ENCODE peak calls at places on chromosomes 13 and 19, in six cellular contexts. E is PC-3, T is BJ, Q is esophagus squamous epithelium, I is colonic mucosa, A is right atrium auricular region. M is an unnamed sample.
A peak's percentile ranks its signal among the peaks of the same experiment; 100 is the strongest.

GRCh38 chr13:41608779-41609178 is 151.4 kb downstream of the RGCC start:
- DNase-seq in Q (no peak), A (no peak), I (no peak), E (no peak), T (no peak), M (no peak)

GRCh38 chr19:10420444-10421239 is at the start of gene PDE4A:
- DNase-seq in T (no peak), E (peak; percentile 33), I (no peak), Q (no peak), A (no peak), M (no peak)

GRCh38 chr13:91105270-91105669 is 242.2 kb upstream of the MIR17HG start:
- DNase-seq in I (no peak), A (no peak), Q (no peak), E (no peak), T (no peak), M (no peak)

GRCh38 chr19:17479325-17479791 is 9.0 kb downstream of the SLC27A1 start:
- DNase-seq in A (no peak), T (no peak), I (no peak), E (no peak), Q (no peak), M (no peak)

GRCh38 chr13:34246511-34246910 is 428.6 kb downstream of the RFC3 start:
- DNase-seq in I (no peak), T (no peak), E (peak; percentile 74), A (no peak), Q (no peak), M (peak; percentile 89)

GRCh38 chr19:46821512-46822359 is 28.9 kb downstream of the AP2S1 start:
- DNase-seq in A (no peak), Q (no peak), T (no peak), E (no peak), I (peak; percentile 58), M (no peak)

GRCh38 chr13:39965309-39965708 is 309.8 kb downstream of the COG6 start:
- DNase-seq in A (no peak), I (no peak), T (no peak), E (no peak), Q (no peak), M (no peak)

GRCh38 chr19:47609885-47610545 is 1.1 kb downstream of the BICRA start:
- DNase-seq in I (peak; percentile 70), E (peak; percentile 15), Q (no peak), A (no peak), T (no peak), M (no peak)

GRCh38 chr19:35299523-35300339 is 7.8 kb downstream of the MAG start:
- DNase-seq in I (no peak), Q (no peak), A (no peak), E (no peak), T (no peak), M (no peak)

GRCh38 chr13:25262261-25262660 is 25.0 kb downstream of the MTMR6 start:
- DNase-seq in E (no peak), Q (no peak), A (no peak), T (no peak), I (no peak), M (no peak)

GRCh38 chr13:24050292-24050711 is 110.2 kb upstream of the SPATA13 start:
- DNase-seq in E (peak; percentile 84), Q (no peak), I (no peak), A (no peak), T (no peak), M (peak; percentile 80)

GRCh38 chr13:26621731-26622401 is 64.4 kb downstream of the WASF3 start:
- DNase-seq in E (no peak), A (no peak), T (no peak), Q (no peak), I (peak; percentile 41), M (no peak)

GRCh38 chr19:17405250-17406038 is at the start of gene BST2:
- DNase-seq in Q (no peak), T (no peak), E (no peak), A (no peak), I (peak; percentile 38), M (no peak)

GRCh38 chr13:40148103-40148502 is 492.6 kb downstream of the COG6 start:
- DNase-seq in I (no peak), Q (no peak), E (no peak), A (no peak), T (no peak), M (no peak)

GRCh38 chr13:113211774-113212173 is 2.4 kb downstream of the CUL4A start:
- DNase-seq in E (peak; percentile 19), Q (no peak), A (no peak), I (no peak), T (no peak), M (no peak)

GRCh38 chr13:31242342-31242741 is 42.6 kb downstream of the B3GLCT start:
- DNase-seq in A (no peak), I (no peak), Q (no peak), E (no peak), T (peak; percentile 13), M (peak; percentile 8)

GRCh38 chr19:41872775-41873647 is 4.1 kb upstream of the CD79A start:
- DNase-seq in E (peak; percentile 75), Q (no peak), A (no peak), I (peak; percentile 89), T (no peak), M (peak; percentile 72)

GRCh38 chr19:41870401-41870873 is 6.6 kb upstream of the CD79A start:
- DNase-seq in Q (no peak), A (no peak), T (no peak), I (no peak), E (peak; percentile 40), M (no peak)

GRCh38 chr19:41869374-41869955 is 7.6 kb upstream of the CD79A start:
- DNase-seq in E (no peak), Q (no peak), T (no peak), A (no peak), I (no peak), M (no peak)

GRCh38 chr19:41872384-41872774 is 4.7 kb upstream of the CD79A start:
- DNase-seq in T (no peak), I (no peak), A (no peak), E (no peak), Q (no peak), M (no peak)

DNA sequence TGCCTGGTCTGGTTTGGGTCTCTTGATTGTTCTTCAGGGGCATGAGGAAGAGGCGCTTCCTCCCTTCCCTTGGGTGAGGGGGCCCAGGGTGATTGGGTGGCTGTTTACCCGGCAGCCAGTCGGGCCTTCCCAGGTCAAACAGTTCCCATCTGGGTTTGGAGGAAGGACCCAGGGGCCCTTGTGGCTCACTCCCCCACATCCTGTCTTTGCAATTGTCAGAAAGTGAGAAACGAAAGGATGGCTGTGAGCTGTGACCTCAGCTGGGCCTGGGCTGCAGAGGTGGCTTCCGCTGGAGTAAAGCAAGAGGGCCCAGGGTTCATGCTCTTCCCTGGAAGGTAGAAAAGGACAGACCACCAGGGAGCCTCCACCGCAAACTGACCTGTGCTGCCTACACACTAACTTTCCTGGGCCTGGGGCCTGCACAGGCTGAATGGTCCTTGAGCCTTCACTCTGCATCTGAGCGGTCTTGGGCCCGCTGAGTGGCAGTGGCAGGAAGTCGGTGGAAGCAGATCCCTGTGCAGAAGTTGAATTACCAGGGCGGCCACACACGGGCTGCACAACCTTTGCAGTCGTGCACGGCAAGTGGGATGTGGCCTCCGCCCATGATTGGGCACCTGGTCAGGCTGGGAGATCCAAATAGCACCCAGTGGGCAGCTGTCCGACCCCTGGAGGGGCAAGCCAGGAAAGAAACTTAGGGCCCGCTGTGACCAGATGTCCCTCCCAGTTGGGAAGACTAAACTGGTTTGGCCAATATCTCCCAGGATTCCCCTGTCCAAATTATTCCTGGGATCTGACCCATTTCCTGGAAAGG is 5.3 kb upstream of the CD79A start:
- DNase-seq in A (no peak), E (no peak), T (no peak), I (no peak), Q (no peak), M (no peak)
- H3K36me3 ChIP-seq in A (peaks cover 57% of the 10 kb centered on the region), E (peaks cover 35% of the 10 kb centered on the region), T (peaks cover 32% of the 10 kb centered on the region), I (peaks cover 25% of the 10 kb centered on the region), Q (peaks cover 21% of the 10 kb centered on the region), M (peaks cover 31% of the 10 kb centered on the region)

DNA sequence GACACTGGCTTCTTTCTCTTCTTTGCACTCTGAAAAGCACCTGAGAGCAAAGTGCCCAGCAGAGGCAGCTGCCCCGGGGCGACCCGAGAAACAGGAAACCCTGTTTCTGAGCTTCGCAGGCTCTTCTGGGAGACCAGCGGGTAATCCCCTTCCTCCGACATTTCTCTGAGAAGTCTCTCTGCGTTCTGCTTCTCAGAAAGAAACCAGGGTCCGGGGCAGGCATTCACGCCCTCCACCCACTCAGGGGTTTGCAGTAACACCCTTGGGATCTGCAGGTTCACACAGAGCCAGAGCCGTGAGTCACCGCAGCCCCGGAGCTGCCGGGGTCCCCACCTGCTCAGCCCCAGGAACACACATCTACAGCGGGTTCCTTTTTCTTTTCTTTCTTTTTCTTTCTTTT is 86.0 kb downstream of the GADD45B start:
- DNase-seq in Q (no peak), E (no peak), I (no peak), A (no peak), T (no peak), M (no peak)
- H3K4me3 ChIP-seq in Q (peak overlapping the region; percentile 54), E (no peak overlapping the region), I (peak overlapping the region; percentile 12), A (no peak overlapping the region), T (no peak overlapping the region), M (no peak overlapping the region)

DNA sequence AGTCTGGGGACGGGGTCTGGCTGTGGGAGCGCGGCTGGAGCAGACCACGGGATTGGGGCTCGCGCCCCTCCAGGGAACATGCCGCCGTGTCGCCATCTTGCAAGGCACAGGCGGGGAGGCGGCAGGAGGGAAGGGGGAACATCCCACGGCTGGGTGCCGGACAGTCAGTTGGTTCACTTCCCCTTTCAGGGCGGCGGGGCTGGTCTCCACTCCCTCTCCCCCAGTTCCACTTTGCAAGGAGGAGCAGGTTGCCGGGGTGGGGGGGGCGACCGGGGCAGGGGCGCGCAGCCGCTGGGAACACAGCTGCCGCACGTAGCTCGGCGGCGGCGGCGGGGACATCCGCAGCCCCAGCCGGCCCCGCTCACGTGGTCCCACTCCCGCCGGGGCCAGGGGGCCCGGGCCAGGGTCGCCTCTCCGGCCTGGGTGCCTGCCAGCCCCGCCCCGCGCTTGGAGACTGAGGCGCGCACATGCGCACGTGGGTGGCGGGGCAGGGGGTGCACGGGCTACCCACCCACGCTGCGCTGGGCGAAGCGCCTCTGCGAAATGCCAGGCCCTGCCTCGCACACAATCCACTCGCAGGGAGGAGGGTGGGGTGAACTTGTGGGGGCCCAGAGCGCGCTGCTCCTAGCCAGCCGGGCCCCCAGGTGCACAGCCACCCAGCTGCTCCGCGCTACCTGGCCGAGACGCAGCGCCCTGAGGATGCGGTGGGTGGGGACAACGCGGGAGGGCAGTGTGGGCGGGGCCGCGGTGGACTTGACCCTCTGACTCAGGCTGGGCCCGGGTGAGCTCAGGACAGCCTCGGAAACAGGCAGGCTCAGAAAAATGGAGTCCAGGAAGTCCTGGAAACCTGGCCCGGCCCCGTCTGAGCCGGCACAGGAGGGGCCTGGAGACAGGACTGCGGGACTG is 6.4 kb downstream of the KLF16 start:
- DNase-seq in I (peak; percentile 95), Q (no peak), A (peak; percentile 91), T (peak; percentile 24), E (peak; percentile 44), M (peak; percentile 78)
- TF ChIP-seq CTCF in I (no peak), Q (peak; percentile 5), A (no peak), T (no peak), E (no peak), M (no peak)

GRCh38 chr13:63094717-63095116 is 1679.1 kb upstream of the PCDH20 start:
- DNase-seq in T (no peak), A (no peak), Q (no peak), I (no peak), E (no peak), M (no peak)
- H3K36me3 ChIP-seq in T (no peaks in the 10 kb centered on the region), A (no peaks in the 10 kb centered on the region), Q (no peaks in the 10 kb centered on the region), I (no peaks in the 10 kb centered on the region), E (no peaks in the 10 kb centered on the region), M (no peaks in the 10 kb centered on the region)

DNA sequence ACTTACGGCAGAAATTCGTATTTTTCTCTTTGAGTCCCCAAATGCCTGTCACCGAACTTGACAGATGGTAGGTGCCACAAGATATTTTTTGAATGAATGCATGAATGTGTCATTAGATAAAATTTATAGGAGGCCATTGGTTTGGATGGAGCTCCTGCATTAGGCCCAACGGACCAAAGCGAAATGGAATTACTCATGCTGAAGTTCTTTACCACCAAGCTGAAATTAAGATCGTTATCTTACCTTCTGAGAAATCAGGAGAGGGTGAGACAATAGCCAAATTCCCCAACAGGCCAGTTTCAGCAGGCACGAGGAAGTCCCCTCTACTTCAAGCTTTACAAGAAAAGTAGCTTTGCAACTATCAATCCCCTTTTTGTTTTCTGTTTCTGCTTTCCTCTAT is 452.5 kb upstream of the ARGLU1 start:
- DNase-seq in I (no peak), Q (no peak), E (no peak), T (no peak), A (no peak), M (no peak)
- H3K4me3 ChIP-seq in I (no peak overlapping the region), Q (no peak overlapping the region), E (no peak overlapping the region), T (no peak overlapping the region), A (no peak overlapping the region), M (no peak overlapping the region)